ENCODE peak calls at places on chromosome 4, in ten cellular contexts. One of them, this sample, is unnamed.

GRCh38 chr4:135411251-135411650 is 1209.7 kb upstream of the PABPC4L start:
- DNase-seq in heart right ventricle: no peak
- DNase-seq in CD4-positive, alpha-beta T cell: no peak
- DNase-seq in nephron progenitor cell: no peak
- DNase-seq in SK-N-SH: no peak
- DNase-seq in cardiac fibroblast: no peak
- DNase-seq in stomach: no peak
- DNase-seq in body of pancreas: no peak
- DNase-seq in ovary: no peak
- DNase-seq in DND-41: no peak
- DNase-seq in this sample: peak; percentile 10

GRCh38 chr4:185004562-185005208 is 13.6 kb upstream of the HELT start:
- DNase-seq in heart right ventricle: peak; percentile 22
- DNase-seq in CD4-positive, alpha-beta T cell: no peak
- DNase-seq in nephron progenitor cell: peak; percentile 38
- DNase-seq in SK-N-SH: no peak
- DNase-seq in cardiac fibroblast: no peak
- DNase-seq in stomach: peak; percentile 55
- DNase-seq in body of pancreas: peak; percentile 44
- DNase-seq in ovary: peak; percentile 47
- DNase-seq in DND-41: no peak
- DNase-seq in this sample: no peak

GRCh38 chr4:111064342-111064993 is 441.6 kb upstream of the PITX2 start:
- DNase-seq in heart right ventricle: no peak
- DNase-seq in CD4-positive, alpha-beta T cell: no peak
- DNase-seq in nephron progenitor cell: no peak
- DNase-seq in SK-N-SH: no peak
- DNase-seq in cardiac fibroblast: peak; percentile 67
- DNase-seq in stomach: no peak
- DNase-seq in body of pancreas: no peak
- DNase-seq in ovary: no peak
- DNase-seq in DND-41: peak; percentile 45
- DNase-seq in this sample: peak; percentile 4

GRCh38 chr4:105686571-105686970 is 21.9 kb downstream of the INTS12 start:
- DNase-seq in heart right ventricle: no peak
- DNase-seq in CD4-positive, alpha-beta T cell: no peak
- DNase-seq in nephron progenitor cell: no peak
- DNase-seq in SK-N-SH: no peak
- DNase-seq in cardiac fibroblast: no peak
- DNase-seq in stomach: no peak
- DNase-seq in body of pancreas: no peak
- DNase-seq in ovary: no peak
- DNase-seq in DND-41: no peak
- DNase-seq in this sample: no peak

GRCh38 chr4:77157859-77158486 is 966 bp downstream of the CCNG2 start:
- DNase-seq in heart right ventricle: peak; percentile 90
- DNase-seq in CD4-positive, alpha-beta T cell: peak; percentile 45
- DNase-seq in nephron progenitor cell: peak; percentile 89
- DNase-seq in SK-N-SH: peak; percentile 93
- DNase-seq in cardiac fibroblast: peak; percentile 89
- DNase-seq in stomach: peak; percentile 85
- DNase-seq in body of pancreas: peak; percentile 89
- DNase-seq in ovary: peak; percentile 87
- DNase-seq in DND-41: peak; percentile 92
- DNase-seq in this sample: peak; percentile 68

GRCh38 chr4:28225689-28226353 is 1365.2 kb downstream of the STIM2 start:
- DNase-seq in heart right ventricle: no peak
- DNase-seq in CD4-positive, alpha-beta T cell: no peak
- DNase-seq in nephron progenitor cell: no peak
- DNase-seq in SK-N-SH: no peak
- DNase-seq in cardiac fibroblast: peak; percentile 68
- DNase-seq in stomach: no peak
- DNase-seq in body of pancreas: no peak
- DNase-seq in ovary: no peak
- DNase-seq in DND-41: no peak
- DNase-seq in this sample: no peak

GRCh38 chr4:14749910-14750309 is 252.4 kb upstream of the CPEB2 start:
- DNase-seq in heart right ventricle: peak; percentile 42
- DNase-seq in CD4-positive, alpha-beta T cell: no peak
- DNase-seq in nephron progenitor cell: no peak
- DNase-seq in SK-N-SH: peak; percentile 8
- DNase-seq in cardiac fibroblast: peak; percentile 50
- DNase-seq in stomach: peak; percentile 60
- DNase-seq in body of pancreas: peak; percentile 53
- DNase-seq in ovary: no peak
- DNase-seq in DND-41: no peak
- DNase-seq in this sample: no peak

GRCh38 chr4:186699881-186700397 is 23.7 kb downstream of the FAT1 start:
- DNase-seq in heart right ventricle: no peak
- DNase-seq in CD4-positive, alpha-beta T cell: no peak
- DNase-seq in nephron progenitor cell: no peak
- DNase-seq in SK-N-SH: no peak
- DNase-seq in cardiac fibroblast: no peak
- DNase-seq in stomach: no peak
- DNase-seq in body of pancreas: no peak
- DNase-seq in ovary: no peak
- DNase-seq in DND-41: no peak
- DNase-seq in this sample: no peak

GRCh38 chr4:4575284-4576211 is 33.7 kb upstream of the STX18 start:
- DNase-seq in heart right ventricle: peak; percentile 42
- DNase-seq in CD4-positive, alpha-beta T cell: peak; percentile 28
- DNase-seq in nephron progenitor cell: peak; percentile 87
- DNase-seq in SK-N-SH: peak; percentile 78
- DNase-seq in cardiac fibroblast: peak; percentile 55
- DNase-seq in stomach: peak; percentile 66
- DNase-seq in body of pancreas: peak; percentile 57
- DNase-seq in ovary: peak; percentile 72
- DNase-seq in DND-41: no peak
- DNase-seq in this sample: no peak

GRCh38 chr4:70734168-70734954 is 12.6 kb downstream of the RUFY3 start:
- DNase-seq in heart right ventricle: no peak
- DNase-seq in CD4-positive, alpha-beta T cell: no peak
- DNase-seq in nephron progenitor cell: no peak
- DNase-seq in SK-N-SH: no peak
- DNase-seq in cardiac fibroblast: peak; percentile 62
- DNase-seq in stomach: no peak
- DNase-seq in body of pancreas: peak; percentile 33
- DNase-seq in ovary: no peak
- DNase-seq in DND-41: peak; percentile 79
- DNase-seq in this sample: peak; percentile 51

GRCh38 chr4:127604949-127605709 is 27.6 kb upstream of the INTU start:
- DNase-seq in heart right ventricle: no peak
- DNase-seq in CD4-positive, alpha-beta T cell: no peak
- DNase-seq in nephron progenitor cell: no peak
- DNase-seq in SK-N-SH: peak; percentile 33
- DNase-seq in cardiac fibroblast: peak; percentile 73
- DNase-seq in stomach: no peak
- DNase-seq in body of pancreas: no peak
- DNase-seq in ovary: no peak
- DNase-seq in DND-41: no peak
- DNase-seq in this sample: no peak

GRCh38 chr4:109658871-109659410 is 44.3 kb downstream of the CASP6 start:
- DNase-seq in heart right ventricle: no peak
- DNase-seq in CD4-positive, alpha-beta T cell: no peak
- DNase-seq in nephron progenitor cell: no peak
- DNase-seq in SK-N-SH: no peak
- DNase-seq in cardiac fibroblast: peak; percentile 12
- DNase-seq in stomach: no peak
- DNase-seq in body of pancreas: no peak
- DNase-seq in ovary: no peak
- DNase-seq in DND-41: no peak
- DNase-seq in this sample: no peak

GRCh38 chr4:71231073-71231752 is 107.6 kb upstream of the SLC4A4 start:
- DNase-seq in heart right ventricle: peak; percentile 89
- DNase-seq in CD4-positive, alpha-beta T cell: no peak
- DNase-seq in nephron progenitor cell: peak; percentile 6
- DNase-seq in SK-N-SH: no peak
- DNase-seq in cardiac fibroblast: peak; percentile 30
- DNase-seq in stomach: peak; percentile 92
- DNase-seq in body of pancreas: peak; percentile 87
- DNase-seq in ovary: peak; percentile 20
- DNase-seq in DND-41: no peak
- DNase-seq in this sample: peak; percentile 98

GRCh38 chr4:1208266-1208961 is 36.0 kb upstream of the SPON2 start:
- DNase-seq in heart right ventricle: no peak
- DNase-seq in CD4-positive, alpha-beta T cell: no peak
- DNase-seq in nephron progenitor cell: no peak
- DNase-seq in SK-N-SH: no peak
- DNase-seq in cardiac fibroblast: peak; percentile 28
- DNase-seq in stomach: no peak
- DNase-seq in body of pancreas: no peak
- DNase-seq in ovary: peak; percentile 51
- DNase-seq in DND-41: no peak
- DNase-seq in this sample: no peak

GRCh38 chr4:47534772-47535171 is 49.7 kb downstream of the ATP10D start:
- DNase-seq in heart right ventricle: no peak
- DNase-seq in CD4-positive, alpha-beta T cell: no peak
- DNase-seq in nephron progenitor cell: no peak
- DNase-seq in SK-N-SH: no peak
- DNase-seq in cardiac fibroblast: no peak
- DNase-seq in stomach: no peak
- DNase-seq in body of pancreas: no peak
- DNase-seq in ovary: no peak
- DNase-seq in DND-41: no peak
- DNase-seq in this sample: no peak

DNA sequence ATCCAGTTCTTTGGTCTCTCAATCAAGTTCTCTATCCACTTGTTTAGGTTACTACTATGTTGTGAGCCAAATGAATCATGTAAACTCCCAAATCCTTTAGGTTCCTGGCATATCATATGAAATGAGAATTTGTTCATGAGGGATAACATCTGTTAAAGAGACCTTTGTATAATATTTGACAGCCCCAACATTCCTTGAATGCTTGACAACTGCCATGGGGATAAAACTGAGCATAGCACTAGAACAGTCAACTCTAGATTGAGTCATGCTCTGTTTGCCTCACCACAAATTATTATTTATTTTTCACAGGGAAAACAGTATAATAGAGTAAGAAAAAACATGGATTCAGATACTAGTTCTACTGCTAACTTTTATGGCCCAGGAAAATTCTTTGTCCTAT is 93.3 kb downstream of the NAA11 start:
- DNase-seq in heart right ventricle: no peak
- DNase-seq in CD4-positive, alpha-beta T cell: no peak
- DNase-seq in nephron progenitor cell: no peak
- DNase-seq in SK-N-SH: no peak
- DNase-seq in cardiac fibroblast: peak; percentile 48
- DNase-seq in stomach: no peak
- DNase-seq in body of pancreas: no peak
- DNase-seq in ovary: no peak
- DNase-seq in DND-41: no peak
- DNase-seq in this sample: peak; percentile 59
- TF ChIP-seq CTCF in heart right ventricle: no peak
- TF ChIP-seq CTCF in CD4-positive, alpha-beta T cell: no peak
- TF ChIP-seq CTCF in nephron progenitor cell: no peak
- TF ChIP-seq CTCF in SK-N-SH: no peak
- TF ChIP-seq CTCF in cardiac fibroblast: no peak
- TF ChIP-seq CTCF in stomach: no peak
- TF ChIP-seq CTCF in body of pancreas: no peak
- TF ChIP-seq CTCF in ovary: no peak
- TF ChIP-seq CTCF in DND-41: no peak
- TF ChIP-seq CTCF in this sample: no peak

DNA sequence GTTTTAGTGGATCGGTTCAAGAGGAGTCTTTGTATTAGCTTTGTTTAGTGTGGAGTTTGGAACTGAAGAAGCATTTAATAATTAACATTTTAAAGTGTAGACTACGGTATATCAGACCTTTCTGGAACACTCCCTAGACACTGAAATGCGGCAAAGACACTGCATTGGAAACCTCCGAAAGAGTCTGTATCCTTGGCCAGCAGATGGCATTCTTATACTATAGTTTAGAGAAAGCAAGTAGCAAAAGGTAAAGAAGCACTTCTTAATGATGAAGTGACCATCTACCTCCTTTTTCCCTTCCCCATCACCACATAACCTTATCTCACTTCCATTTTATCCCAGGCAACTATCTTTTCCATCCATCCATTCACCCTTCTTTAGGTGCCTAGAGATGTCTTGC is 7.6 kb downstream of the FABP2 start:
- DNase-seq in heart right ventricle: peak; percentile 29
- DNase-seq in CD4-positive, alpha-beta T cell: peak; percentile 6
- DNase-seq in nephron progenitor cell: no peak
- DNase-seq in SK-N-SH: no peak
- DNase-seq in cardiac fibroblast: peak; percentile 74
- DNase-seq in stomach: no peak
- DNase-seq in body of pancreas: peak; percentile 25
- DNase-seq in ovary: no peak
- DNase-seq in DND-41: no peak
- DNase-seq in this sample: no peak
- TF ChIP-seq CTCF in heart right ventricle: peak; percentile 34
- TF ChIP-seq CTCF in CD4-positive, alpha-beta T cell: peak; percentile 69
- TF ChIP-seq CTCF in nephron progenitor cell: no peak
- TF ChIP-seq CTCF in SK-N-SH: peak; percentile 69
- TF ChIP-seq CTCF in cardiac fibroblast: peak; percentile 55
- TF ChIP-seq CTCF in stomach: no peak
- TF ChIP-seq CTCF in body of pancreas: peak; percentile 16
- TF ChIP-seq CTCF in ovary: no peak
- TF ChIP-seq CTCF in DND-41: peak; percentile 59
- TF ChIP-seq CTCF in this sample: peak; percentile 57

GRCh38 chr4:157127571-157127970 is 51.6 kb downstream of the GLRB start:
- DNase-seq in heart right ventricle: no peak
- DNase-seq in CD4-positive, alpha-beta T cell: no peak
- DNase-seq in nephron progenitor cell: no peak
- DNase-seq in SK-N-SH: no peak
- DNase-seq in cardiac fibroblast: no peak
- DNase-seq in stomach: no peak
- DNase-seq in body of pancreas: no peak
- DNase-seq in ovary: no peak
- DNase-seq in DND-41: no peak
- DNase-seq in this sample: no peak

GRCh38 chr4:157128395-157128794 is 52.4 kb downstream of the GLRB start:
- DNase-seq in heart right ventricle: no peak
- DNase-seq in CD4-positive, alpha-beta T cell: no peak
- DNase-seq in nephron progenitor cell: no peak
- DNase-seq in SK-N-SH: peak; percentile 1
- DNase-seq in cardiac fibroblast: peak; percentile 71
- DNase-seq in stomach: no peak
- DNase-seq in body of pancreas: peak; percentile 19
- DNase-seq in ovary: peak; percentile 7
- DNase-seq in DND-41: no peak
- DNase-seq in this sample: peak; percentile 25
- TF ChIP-seq CTCF in heart right ventricle: no peak
- TF ChIP-seq CTCF in CD4-positive, alpha-beta T cell: no peak
- TF ChIP-seq CTCF in nephron progenitor cell: no peak
- TF ChIP-seq CTCF in SK-N-SH: peak; percentile 69
- TF ChIP-seq CTCF in cardiac fibroblast: peak; percentile 58
- TF ChIP-seq CTCF in stomach: no peak
- TF ChIP-seq CTCF in body of pancreas: peak; percentile 18
- TF ChIP-seq CTCF in ovary: no peak
- TF ChIP-seq CTCF in DND-41: no peak
- TF ChIP-seq CTCF in this sample: peak; percentile 62

DNA sequence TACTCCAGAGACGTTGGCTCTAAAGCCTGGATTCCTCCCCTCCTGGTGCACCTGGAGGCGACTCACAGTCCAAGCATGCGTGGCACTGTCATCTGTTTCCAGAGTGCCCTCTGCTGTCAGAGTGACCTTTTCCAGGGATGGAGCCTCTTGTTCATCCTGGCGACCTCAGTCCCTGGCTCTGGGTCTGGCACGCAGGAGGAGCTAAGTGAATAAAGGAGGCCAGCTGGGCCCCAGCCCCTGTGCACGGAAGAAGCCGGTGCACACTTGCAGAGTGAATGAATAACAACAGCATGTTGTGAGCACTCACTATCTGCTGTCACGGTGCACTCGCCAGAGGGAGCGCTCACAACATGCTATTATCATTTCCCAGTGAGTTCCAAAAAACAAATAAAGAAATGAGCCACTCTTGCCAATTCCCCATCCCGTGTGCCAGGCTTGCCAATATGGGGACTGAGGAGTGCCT is 27.8 kb upstream of the PSAPL1 start:
- DNase-seq in heart right ventricle: peak; percentile 30
- DNase-seq in CD4-positive, alpha-beta T cell: no peak
- DNase-seq in nephron progenitor cell: no peak
- DNase-seq in SK-N-SH: peak; percentile 71
- DNase-seq in cardiac fibroblast: no peak
- DNase-seq in stomach: peak; percentile 32
- DNase-seq in body of pancreas: peak; percentile 5
- DNase-seq in ovary: peak; percentile 68
- DNase-seq in DND-41: no peak
- DNase-seq in this sample: no peak
- TF ChIP-seq CTCF in heart right ventricle: no peak
- TF ChIP-seq CTCF in CD4-positive, alpha-beta T cell: no peak
- TF ChIP-seq CTCF in nephron progenitor cell: no peak
- TF ChIP-seq CTCF in SK-N-SH: no peak
- TF ChIP-seq CTCF in cardiac fibroblast: no peak
- TF ChIP-seq CTCF in stomach: no peak
- TF ChIP-seq CTCF in body of pancreas: no peak
- TF ChIP-seq CTCF in ovary: peak; percentile 40
- TF ChIP-seq CTCF in DND-41: no peak
- TF ChIP-seq CTCF in this sample: no peak